ENCODE peak calls at places on chromosomes 11 and 22, in seven cellular contexts. Z, R, K, H, C, U and N are unnamed samples.

GRCh38 chr11:44622721-44623258 is 57.3 kb downstream of the CD82 start:
- DNase-seq in Z (no peak), R (no peak), K (no peak), H (no peak), C (no peak), U (no peak), N (peak; percentile 17)

GRCh38 chr22:50705219-50705691 is 32.6 kb downstream of the SHANK3 start:
- DNase-seq in Z (no peak), R (no peak), K (no peak), H (peak; percentile 89), C (no peak), U (peak; percentile 56), N (peak; percentile 79)

GRCh38 chr11:71269603-71270511 is 17.5 kb upstream of the SHANK2 start:
- DNase-seq in Z (peak; percentile 50), R (no peak), K (no peak), H (no peak), C (no peak), U (peak; percentile 11), N (no peak)

GRCh38 chr11:18650859-18651557 is 16.9 kb upstream of the SPTY2D1 start:
- DNase-seq in Z (peak; percentile 69), R (no peak), K (peak; percentile 75), H (peak; percentile 25), C (no peak), U (peak; percentile 58), N (no peak)

GRCh38 chr11:30377347-30377746 is 54.4 kb downstream of the ARL14EP start:
- DNase-seq in Z (no peak), R (no peak), K (no peak), H (no peak), C (no peak), U (no peak), N (no peak)

GRCh38 chr11:110850846-110851245 is 138.6 kb upstream of the ARHGAP20 start:
- DNase-seq in Z (no peak), R (no peak), K (no peak), H (no peak), C (no peak), U (no peak), N (no peak)

GRCh38 chr11:116454020-116454645 is 318.7 kb downstream of the BUD13 start:
- DNase-seq in Z (peak; percentile 19), R (no peak), K (peak; percentile 10), H (peak; percentile 52), C (no peak), U (peak; percentile 33), N (peak; percentile 51)

GRCh38 chr22:39317084-39317755 is 2.2 kb downstream of the RPL3 start:
- DNase-seq in Z (peak; percentile 57), R (no peak), K (peak; percentile 44), H (no peak), C (no peak), U (no peak), N (no peak)